ENCODE peak calls at places on chromosomes 12 and 14, in seven cellular contexts. V, D, J, X, S, T and I are unnamed samples. For H3K4me1, the result is how much of the 10 kb centered on the place peaks cover.

GRCh38 chr12:118850244-118850825 is 131.0 kb upstream of the SRRM4 start:
- DNase-seq in D (no peak), S (no peak), J (no peak), V (no peak), T (no peak), X (no peak), I (no peak)

GRCh38 chr14:97387252-97387882 is 590.2 kb downstream of the VRK1 start:
- DNase-seq in J (peak), X (no peak), T (no peak), S (no peak), D (no peak), V (no peak), I (no peak)

GRCh38 chr12:47901285-47902093 is 3.3 kb downstream of the VDR start:
- DNase-seq in V (no peak), D (no peak), J (no peak), X (peak), T (no peak), S (no peak), I (peak)

GRCh38 chr12:47740536-47741339 is 15.4 kb upstream of the ENDOU start:
- DNase-seq in S (no peak), D (no peak), T (no peak), J (no peak), V (no peak), X (no peak), I (no peak)

GRCh38 chr14:79011091-79011919 is 841.1 kb downstream of the NRXN3 start:
- DNase-seq in T (no peak), X (peak), J (peak), S (no peak), V (no peak), D (no peak), I (no peak)

GRCh38 chr12:15848606-15849005 is 33.6 kb upstream of the STRAP start:
- DNase-seq in X (no peak), S (no peak), V (no peak), T (no peak), J (no peak), D (no peak), I (no peak)

GRCh38 chr12:117792471-117792870 is 176.3 kb downstream of the KSR2 start:
- DNase-seq in V (no peak), D (no peak), X (no peak), T (no peak), J (no peak), S (no peak), I (no peak)

GRCh38 chr14:55585854-55586253 is 5.8 kb downstream of the KTN1 start:
- DNase-seq in X (no peak), S (no peak), T (no peak), J (no peak), D (no peak), V (no peak), I (no peak)

GRCh38 chr14:80924365-80925103 is 17.0 kb downstream of the CEP128 start:
- DNase-seq in X (no peak), J (no peak), V (no peak), S (no peak), T (no peak), D (no peak), I (no peak)

GRCh38 chr14:91464615-91465205 is 45.4 kb downstream of the PPP4R3A start:
- DNase-seq in V (no peak), S (no peak), X (no peak), J (no peak), T (no peak), D (no peak), I (no peak)

GRCh38 chr12:1826867-1827705 is 6.7 kb downstream of the LRTM2 start:
- DNase-seq in T (no peak), D (no peak), S (no peak), X (no peak), J (peak), V (no peak), I (no peak)

GRCh38 chr14:29222671-29223268 is 456.2 kb downstream of the FOXG1 start:
- DNase-seq in X (no peak), S (no peak), J (peak), V (peak), D (no peak), T (no peak), I (no peak)

GRCh38 chr12:47317182-47317915 is 237.6 kb upstream of the AMIGO2 start:
- DNase-seq in D (no peak), S (no peak), V (no peak), J (no peak), T (no peak), X (no peak), I (no peak)

GRCh38 chr12:68977335-68977734 is 44.4 kb upstream of the CPM start:
- DNase-seq in T (no peak), D (no peak), X (no peak), V (no peak), S (no peak), J (no peak), I (no peak)

GRCh38 chr12:103840399-103840880 is 594 bp downstream of the NT5DC3 start:
- DNase-seq in D (peak), S (no peak), T (no peak), V (peak), X (no peak), J (no peak), I (no peak)

GRCh38 chr12:117060236-117060926 is 38.8 kb downstream of the TESC start:
- DNase-seq in T (no peak), D (no peak), V (no peak), S (no peak), J (no peak), X (no peak), I (no peak)

GRCh38 chr12:72133497-72134055 is 138.6 kb upstream of the TRHDE start:
- DNase-seq in D (no peak), T (no peak), X (no peak), S (no peak), J (no peak), V (no peak), I (no peak)

GRCh38 chr12:20120296-20120695 is 248.0 kb upstream of the PDE3A start:
- DNase-seq in D (no peak), J (no peak), X (no peak), S (no peak), T (no peak), V (no peak), I (no peak)

GRCh38 chr12:3973939-3974644 is 100.9 kb upstream of the PARP11 start:
- DNase-seq in J (no peak), X (no peak), S (no peak), V (no peak), T (no peak), D (no peak), I (no peak)

GRCh38 chr12:132489078-132489601 is 811 bp upstream of the FBRSL1 start:
- DNase-seq in J (peak), T (no peak), S (no peak), X (peak), D (no peak), V (peak), I (peak)

GRCh38 chr14:75877292-75877691 is 104.5 kb downstream of the TGFB3 start:
- DNase-seq in D (no peak), X (no peak), V (no peak), S (peak), J (no peak), T (no peak), I (no peak)

DNA sequence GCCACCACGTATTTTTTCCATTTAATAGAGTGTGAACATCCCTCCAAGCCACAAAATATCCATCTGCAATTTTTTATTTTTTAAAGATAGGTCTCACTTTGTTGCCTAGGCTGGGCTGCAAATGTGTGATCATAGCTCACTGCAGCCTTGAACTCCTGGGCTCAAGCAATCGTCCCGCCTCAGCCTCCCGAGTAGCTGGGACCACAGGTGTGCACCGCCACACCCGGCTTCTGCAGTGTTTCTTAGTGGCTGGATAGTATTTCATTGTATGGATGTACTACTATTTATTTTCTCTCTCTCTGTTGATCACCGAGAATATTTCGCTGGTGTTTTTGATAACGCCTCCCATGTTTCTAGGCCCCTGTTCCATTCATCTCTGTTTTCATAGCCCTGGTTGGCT is 17.5 kb downstream of the MLXIP start:
- DNase-seq in S (no peak), V (no peak), J (no peak), D (peak), X (no peak), T (no peak), I (peak)
- H3K4me1 ChIP-seq in S (half or more), V (half or more), J (under half), D (half or more), X (under half), T (under half), I (under half)

DNA sequence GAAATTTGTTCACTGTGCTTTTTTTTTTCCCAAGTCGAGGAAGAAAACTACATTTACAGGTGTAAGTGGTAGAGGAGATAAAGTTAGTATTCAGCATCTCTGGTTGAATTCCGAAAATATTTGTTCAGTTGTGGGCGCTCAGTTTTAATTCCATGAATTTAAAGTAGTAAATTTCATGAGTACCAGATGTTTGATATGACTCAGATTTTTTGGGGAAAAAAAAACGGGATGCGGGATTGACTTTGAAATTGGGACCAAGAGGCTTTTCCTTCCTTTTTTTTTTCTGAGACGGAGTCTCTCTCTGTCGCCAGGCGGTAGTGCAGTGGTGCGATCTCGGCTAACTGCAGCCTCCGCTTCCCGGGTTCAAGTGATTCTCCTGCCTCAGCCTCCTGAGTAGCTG is 1.6 kb downstream of the TULP3 start:
- DNase-seq in X (no peak), T (no peak), S (no peak), V (no peak), J (no peak), D (no peak), I (no peak)
- H3K4me3 ChIP-seq in X (no peak), T (no peak), S (no peak), V (peak), J (no peak), D (peak), I (no peak)

DNA sequence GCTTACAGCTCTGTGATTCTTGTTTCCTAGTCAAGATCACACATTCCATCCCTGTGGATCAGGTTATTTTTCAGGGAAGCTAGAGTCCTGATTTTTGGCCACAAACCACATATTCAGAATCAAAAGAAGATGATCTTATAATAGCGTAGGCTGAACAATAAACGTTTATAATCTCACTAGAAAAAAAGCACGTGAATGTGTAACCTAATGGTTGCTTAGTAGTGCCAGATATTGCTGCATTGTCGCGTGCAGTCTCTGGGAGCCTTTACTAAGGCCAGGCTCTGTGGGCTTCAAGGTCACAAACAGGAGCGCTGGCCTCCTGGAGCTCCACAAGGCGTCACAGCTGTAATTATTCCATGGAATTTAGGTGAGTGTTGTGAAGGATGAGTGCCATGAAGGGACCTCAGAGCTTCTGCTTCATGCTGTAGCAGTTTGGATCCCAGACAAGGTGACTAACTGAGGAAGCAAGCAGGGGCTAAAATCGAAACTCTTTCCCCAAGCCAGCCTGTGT is 17.4 kb downstream of the CDKN1B start:
- DNase-seq in X (no peak), S (peak), T (no peak), D (no peak), V (no peak), J (no peak), I (no peak)
- H3K27ac ChIP-seq in X (peak), S (peak), T (peak), D (peak), V (peak), J (peak), I (no peak)

GRCh38 chr14:30854492-30854891 is 19.9 kb upstream of the COCH start:
- DNase-seq in T (no peak), X (no peak), J (no peak), V (no peak), D (no peak), S (no peak), I (no peak)
- H3K4me1 ChIP-seq in T (under half), X (under half), J (under half), V (under half), D (under half), S (under half), I (under half)